ENCODE peak calls at places on chromosomes 7 and 10, in six cellular contexts. B is LoVo; X is progenitor cell of endocrine pancreas; Q is activated T-cell treated with anti-CD3 and anti-CD28 coated beads, Interleukin-2, amount 50 U/mL, for 72 hours; E is colonic mucosa; K is mucosa of gallbladder. Y is an unnamed sample.
A peak's percentile ranks its signal among the peaks of the same experiment; 100 is the strongest.

GRCh38 chr10:121864168-121864567 is 63.7 kb downstream of the ATE1 start:
- DNase-seq in B (no peak), X (no peak), Q (no peak), E (no peak), K (no peak), Y (no peak)

GRCh38 chr7:114622189-114622588 is 207.6 kb downstream of the FOXP2 start:
- DNase-seq in B (no peak), X (no peak), Q (no peak), E (no peak), K (no peak), Y (no peak)

GRCh38 chr10:124249812-124250432 is 156.5 kb upstream of the CHST15 start:
- DNase-seq in B (no peak), X (no peak), Q (no peak), E (no peak), K (no peak), Y (no peak)

GRCh38 chr7:159112136-159113011 is 32.3 kb downstream of the VIPR2 start:
- DNase-seq in B (no peak), X (no peak), Q (no peak), E (no peak), K (no peak), Y (peak; percentile 3)

GRCh38 chr7:1857487-1858425 is 187.7 kb downstream of the ELFN1 start:
- DNase-seq in B (no peak), X (no peak), Q (no peak), E (no peak), K (no peak), Y (no peak)

GRCh38 chr10:69898524-69898923 is 96.8 kb downstream of the COL13A1 start:
- DNase-seq in B (no peak), X (no peak), Q (no peak), E (peak; percentile 82), K (no peak), Y (no peak)

GRCh38 chr7:157984138-157984913 is 603.3 kb downstream of the PTPRN2 start:
- DNase-seq in B (no peak), X (no peak), Q (no peak), E (no peak), K (no peak), Y (no peak)

GRCh38 chr10:48296699-48297098 is 9.8 kb upstream of the MAPK8 start:
- DNase-seq in B (no peak), X (no peak), Q (no peak), E (no peak), K (no peak), Y (no peak)

GRCh38 chr10:649798-650690 is 39.4 kb downstream of the DIP2C start:
- DNase-seq in B (peak; percentile 78), X (peak; percentile 39), Q (no peak), E (peak; percentile 85), K (peak; percentile 75), Y (no peak)

GRCh38 chr10:73922007-73922863 is 11.3 kb downstream of the PLAU start:
- DNase-seq in B (no peak), X (no peak), Q (peak; percentile 15), E (no peak), K (no peak), Y (peak; percentile 13)

GRCh38 chr10:71553371-71553900 is 156.7 kb downstream of the CDH23 start:
- DNase-seq in B (no peak), X (no peak), Q (no peak), E (no peak), K (no peak), Y (no peak)

GRCh38 chr10:33335800-33336605 is 1.5 kb upstream of the NRP1 start:
- DNase-seq in B (peak; percentile 67), X (peak; percentile 37), Q (no peak), E (peak; percentile 83), K (peak; percentile 87), Y (peak; percentile 2)

GRCh38 chr7:155506854-155507337 is 39.5 kb downstream of the CNPY1 start:
- DNase-seq in B (no peak), X (no peak), Q (peak; percentile 29), E (no peak), K (no peak), Y (no peak)

GRCh38 chr10:119871881-119872609 is 598 bp downstream of the MCMBP start:
- DNase-seq in B (peak; percentile 56), X (peak; percentile 56), Q (peak; percentile 67), E (peak; percentile 74), K (no peak), Y (peak; percentile 65)

GRCh38 chr7:127667017-127667670 is 15.2 kb downstream of the SND1 start:
- DNase-seq in B (peak; percentile 58), X (no peak), Q (no peak), E (no peak), K (no peak), Y (no peak)

GRCh38 chr7:139973091-139973490 is 89.7 kb downstream of the PARP12 start:
- DNase-seq in B (no peak), X (no peak), Q (no peak), E (no peak), K (no peak), Y (no peak)

GRCh38 chr10:33315891-33316290 is 18.6 kb downstream of the NRP1 start:
- DNase-seq in B (no peak), X (no peak), Q (no peak), E (no peak), K (no peak), Y (no peak)

GRCh38 chr10:127500098-127500497 is 49.0 kb upstream of the NPS start:
- DNase-seq in B (no peak), X (no peak), Q (no peak), E (no peak), K (no peak), Y (no peak)

GRCh38 chr10:108801775-108802516 is 1121.4 kb downstream of the XPNPEP1 start:
- DNase-seq in B (no peak), X (no peak), Q (no peak), E (no peak), K (no peak), Y (no peak)

GRCh38 chr7:149287622-149288021 is 25.6 kb downstream of the ZNF783 start:
- DNase-seq in B (no peak), X (no peak), Q (no peak), E (no peak), K (no peak), Y (no peak)

GRCh38 chr7:8353991-8354390 is 79.4 kb upstream of the NXPH1 start:
- DNase-seq in B (no peak), X (no peak), Q (no peak), E (no peak), K (no peak), Y (no peak)

GRCh38 chr7:142583424-142583823 is 165.8 kb upstream of the PRSS1 start:
- DNase-seq in B (peak; percentile 55), X (no peak), Q (peak; percentile 63), E (no peak), K (peak; percentile 47), Y (peak; percentile 51)

GRCh38 chr7:134669845-134670373 is 23.3 kb downstream of the BPGM start:
- DNase-seq in B (peak; percentile 71), X (no peak), Q (peak; percentile 69), E (peak; percentile 34), K (peak; percentile 60), Y (peak; percentile 74)

GRCh38 chr10:112985701-112986510 is 35.9 kb downstream of the TCF7L2 start:
- DNase-seq in B (no peak), X (no peak), Q (peak; percentile 48), E (no peak), K (no peak), Y (peak; percentile 33)

GRCh38 chr10:66353422-66353821 is 572.4 kb upstream of the LRRTM3 start:
- DNase-seq in B (no peak), X (no peak), Q (no peak), E (no peak), K (no peak), Y (no peak)

GRCh38 chr7:108244110-108244509 is 113.9 kb upstream of the LAMB4 start:
- DNase-seq in B (no peak), X (no peak), Q (no peak), E (no peak), K (no peak), Y (no peak)

GRCh38 chr7:68688416-68689086 is 909.7 kb upstream of the AUTS2 start:
- DNase-seq in B (no peak), X (no peak), Q (no peak), E (no peak), K (no peak), Y (no peak)